ENCODE peak calls at places on chromosome 21, in ten cellular contexts. L, V, Q, F, J, P, G, Y, X and N are unnamed samples.

GRCh38 chr21:16154961-16155360 is 425.2 kb downstream of the USP25 start:
- DNase-seq in L (no peak), V (no peak), Q (no peak), F (no peak), J (no peak), P (no peak), G (no peak), Y (no peak), X (no peak), N (no peak)

GRCh38 chr21:45414396-45415187 is 9.6 kb downstream of the COL18A1 start:
- DNase-seq in L (no peak), V (no peak), Q (no peak), F (no peak), J (no peak), P (no peak), G (no peak), Y (no peak), X (no peak), N (peak; percentile 48)

GRCh38 chr21:25385912-25386474 is 221.3 kb downstream of the MRPL39 start:
- DNase-seq in L (peak; percentile 58), V (peak; percentile 81), Q (no peak), F (no peak), J (no peak), P (peak; percentile 25), G (peak; percentile 88), Y (no peak), X (peak; percentile 78), N (peak; percentile 68)

GRCh38 chr21:40678681-40679284 is 168.2 kb downstream of the DSCAM start:
- DNase-seq in L (no peak), V (no peak), Q (no peak), F (no peak), J (no peak), P (no peak), G (no peak), Y (no peak), X (no peak), N (no peak)

GRCh38 chr21:15063821-15064575 is 802 bp downstream of the NRIP1 start:
- DNase-seq in L (peak; percentile 44), V (no peak), Q (no peak), F (no peak), J (peak; percentile 82), P (no peak), G (no peak), Y (no peak), X (peak; percentile 36), N (peak; percentile 72)

GRCh38 chr21:20311388-20311787 is 686.8 kb upstream of the NCAM2 start:
- DNase-seq in L (no peak), V (no peak), Q (no peak), F (no peak), J (no peak), P (no peak), G (no peak), Y (no peak), X (no peak), N (no peak)

GRCh38 chr21:27423906-27424595 is 457.2 kb upstream of the ADAMTS5 start:
- DNase-seq in L (peak; percentile 85), V (peak; percentile 39), Q (no peak), F (no peak), J (no peak), P (no peak), G (no peak), Y (no peak), X (peak; percentile 59), N (peak; percentile 92)

GRCh38 chr21:36861595-36861883 is 104.9 kb downstream of the HLCS start:
- DNase-seq in L (no peak), V (no peak), Q (no peak), F (no peak), J (no peak), P (no peak), G (no peak), Y (no peak), X (no peak), N (no peak)

GRCh38 chr21:16047857-16048256 is 318.1 kb downstream of the USP25 start:
- DNase-seq in L (peak; percentile 72), V (peak; percentile 70), Q (no peak), F (no peak), J (no peak), P (no peak), G (no peak), Y (no peak), X (no peak), N (no peak)

GRCh38 chr21:43810505-43811261 is 21.3 kb downstream of the RRP1 start:
- DNase-seq in L (peak; percentile 66), V (peak; percentile 59), Q (peak; percentile 71), F (peak; percentile 89), J (peak; percentile 96), P (peak; percentile 77), G (peak; percentile 18), Y (peak; percentile 94), X (peak; percentile 72), N (peak; percentile 91)

GRCh38 chr21:45543710-45544448 is 1.6 kb upstream of the SLC19A1 start:
- DNase-seq in L (no peak), V (no peak), Q (peak; percentile 15), F (no peak), J (peak; percentile 63), P (no peak), G (no peak), Y (peak; percentile 29), X (no peak), N (peak; percentile 57)

GRCh38 chr21:32382108-32382601 is 10.7 kb downstream of the URB1 start:
- DNase-seq in L (peak; percentile 57), V (peak; percentile 38), Q (no peak), F (no peak), J (no peak), P (no peak), G (no peak), Y (no peak), X (peak; percentile 96), N (no peak)

GRCh38 chr21:45537111-45537745 is 5.0 kb downstream of the SLC19A1 start:
- DNase-seq in L (no peak), V (no peak), Q (no peak), F (no peak), J (peak; percentile 55), P (no peak), G (no peak), Y (peak; percentile 29), X (no peak), N (peak; percentile 46)

GRCh38 chr21:46264690-46265144 is 20.7 kb downstream of the MCM3AP start:
- DNase-seq in L (no peak), V (no peak), Q (no peak), F (no peak), J (no peak), P (no peak), G (no peak), Y (no peak), X (no peak), N (no peak)

GRCh38 chr21:43027846-43028731 is 47.5 kb downstream of the CBS start:
- DNase-seq in L (no peak), V (no peak), Q (no peak), F (no peak), J (peak; percentile 38), P (no peak), G (no peak), Y (no peak), X (no peak), N (peak; percentile 56)

GRCh38 chr21:41825216-41825615 is 53.9 kb downstream of the PRDM15 start:
- DNase-seq in L (no peak), V (no peak), Q (no peak), F (no peak), J (no peak), P (peak; percentile 58), G (no peak), Y (no peak), X (no peak), N (no peak)

GRCh38 chr21:32702702-32703101 is 25.1 kb downstream of the SYNJ1 start:
- DNase-seq in L (peak; percentile 88), V (peak; percentile 71), Q (no peak), F (no peak), J (no peak), P (peak; percentile 75), G (no peak), Y (no peak), X (peak; percentile 45), N (no peak)

GRCh38 chr21:14581902-14582457 is 35.9 kb upstream of the SAMSN1 start:
- DNase-seq in L (no peak), V (no peak), Q (no peak), F (no peak), J (no peak), P (no peak), G (no peak), Y (no peak), X (peak; percentile 2), N (no peak)

GRCh38 chr21:41767606-41768370 is 936 bp upstream of the RIPK4 start:
- DNase-seq in L (no peak), V (no peak), Q (no peak), F (no peak), J (no peak), P (no peak), G (no peak), Y (no peak), X (peak; percentile 95), N (peak; percentile 54)

GRCh38 chr21:28309596-28309995 is 683.1 kb downstream of the LTN1 start:
- DNase-seq in L (no peak), V (no peak), Q (no peak), F (no peak), J (no peak), P (no peak), G (no peak), Y (no peak), X (no peak), N (no peak)

GRCh38 chr21:32917392-32918135 is 108.2 kb upstream of the OLIG2 start:
- DNase-seq in L (no peak), V (no peak), Q (peak; percentile 65), F (no peak), J (no peak), P (no peak), G (no peak), Y (no peak), X (no peak), N (no peak)

GRCh38 chr21:44569861-44570517 is 3.5 kb upstream of the KRTAP10-4 start:
- DNase-seq in L (no peak), V (no peak), Q (no peak), F (no peak), J (peak; percentile 48), P (no peak), G (no peak), Y (no peak), X (no peak), N (no peak)

GRCh38 chr21:35063428-35064172 is 14.5 kb upstream of the RUNX1 start:
- DNase-seq in L (no peak), V (no peak), Q (no peak), F (no peak), J (no peak), P (no peak), G (no peak), Y (no peak), X (no peak), N (no peak)

GRCh38 chr21:27300770-27301169 is 333.9 kb upstream of the ADAMTS5 start:
- DNase-seq in L (peak; percentile 45), V (peak; percentile 82), Q (no peak), F (no peak), J (no peak), P (no peak), G (no peak), Y (no peak), X (no peak), N (no peak)

GRCh38 chr21:43976661-43977060 is 35.4 kb upstream of the TRAPPC10 start:
- DNase-seq in L (no peak), V (no peak), Q (no peak), F (no peak), J (no peak), P (no peak), G (no peak), Y (no peak), X (no peak), N (no peak)

GRCh38 chr21:45786660-45787059 is 143.1 kb downstream of the PCBP3 start:
- DNase-seq in L (no peak), V (no peak), Q (no peak), F (no peak), J (no peak), P (no peak), G (no peak), Y (no peak), X (no peak), N (no peak)

GRCh38 chr21:43603641-43604504 is 55.4 kb downstream of the HSF2BP start:
- DNase-seq in L (peak; percentile 72), V (peak; percentile 92), Q (no peak), F (no peak), J (no peak), P (no peak), G (no peak), Y (no peak), X (peak; percentile 68), N (peak; percentile 55)

GRCh38 chr21:42067531-42068255 is 3.4 kb upstream of the UMODL1 start:
- DNase-seq in L (no peak), V (no peak), Q (no peak), F (no peak), J (no peak), P (no peak), G (no peak), Y (no peak), X (no peak), N (no peak)